ENCODE peak calls at places on chromosomes 1 and 21, in six cellular contexts. L is epithelial cell of esophagus, C is HCT116, J is mammary epithelial cell, E is A549, B is fibroblast of lung. O is an unnamed sample.

GRCh38 chr1:98157524-98158293 is 236.9 kb upstream of the DPYD start:
- DNase-seq in L (no peak), C (no peak), J (no peak), E (no peak), B (peak), O (no peak)

GRCh38 chr1:197399691-197400521 is 131.9 kb downstream of the CRB1 start:
- DNase-seq in L (peak), C (peak), J (peak), E (peak), B (peak), O (no peak)

GRCh38 chr21:44618909-44619308 is 7.0 kb downstream of the KRTAP10-8 start:
- DNase-seq in L (no peak), C (no peak), J (no peak), E (no peak), B (no peak), O (no peak)

GRCh38 chr1:202078211-202078610 is 44.5 kb upstream of the GPR37L1 start:
- DNase-seq in L (no peak), C (no peak), J (no peak), E (no peak), B (no peak), O (no peak)

GRCh38 chr1:225962440-225962975 is 21.5 kb upstream of the LEFTY2 start:
- DNase-seq in L (no peak), C (no peak), J (no peak), E (peak), B (no peak), O (no peak)

GRCh38 chr1:199123615-199124014 is 484.8 kb downstream of the PTPRC start:
- DNase-seq in L (no peak), C (no peak), J (peak), E (no peak), B (peak), O (no peak)

GRCh38 chr1:10823000-10823401 is 26.6 kb upstream of the CASZ1 start:
- DNase-seq in L (no peak), C (no peak), J (no peak), E (no peak), B (peak), O (no peak)

GRCh38 chr1:115456441-115456961 is 118.5 kb upstream of the NGF start:
- DNase-seq in L (peak), C (no peak), J (no peak), E (no peak), B (peak), O (no peak)

GRCh38 chr1:38892976-38893375 is 11.6 kb upstream of the GJA9 start:
- DNase-seq in L (no peak), C (no peak), J (no peak), E (no peak), B (no peak), O (no peak)

GRCh38 chr1:154809436-154810413 is 60.4 kb downstream of the KCNN3 start:
- DNase-seq in L (peak), C (no peak), J (peak), E (peak), B (peak), O (no peak)

GRCh38 chr1:19312782-19313635 is 883 bp downstream of the SLC66A1 start:
- DNase-seq in L (no peak), C (no peak), J (no peak), E (no peak), B (no peak), O (no peak)

GRCh38 chr1:1308756-1309524 is 543 bp downstream of the PUSL1 start:
- DNase-seq in L (no peak), C (no peak), J (peak), E (no peak), B (no peak), O (no peak)

GRCh38 chr1:213927897-213928296 is 59.9 kb upstream of the PROX1 start:
- DNase-seq in L (no peak), C (no peak), J (no peak), E (no peak), B (no peak), O (no peak)

GRCh38 chr21:18449586-18449985 is 46.0 kb upstream of the TMPRSS15 start:
- DNase-seq in L (no peak), C (no peak), J (no peak), E (no peak), B (no peak), O (no peak)

GRCh38 chr1:166730299-166730888 is 108.9 kb upstream of the POGK start:
- DNase-seq in L (peak), C (peak), J (peak), E (no peak), B (peak), O (no peak)

GRCh38 chr1:92168657-92169056 is 49.1 kb upstream of the C1orf146 start:
- DNase-seq in L (no peak), C (no peak), J (no peak), E (no peak), B (peak), O (no peak)

GRCh38 chr1:42737257-42737656 is 2.8 kb downstream of the CLDN19 start:
- DNase-seq in L (peak), C (no peak), J (peak), E (no peak), B (no peak), O (no peak)

GRCh38 chr1:150429805-150430204 is 57.4 kb upstream of the TARS2 start:
- DNase-seq in L (peak), C (no peak), J (peak), E (peak), B (no peak), O (no peak)

GRCh38 chr1:243496173-243496553 is 240.3 kb downstream of the SDCCAG8 start:
- DNase-seq in L (no peak), C (no peak), J (no peak), E (no peak), B (no peak), O (no peak)

GRCh38 chr1:33537885-33538284 is 65.4 kb downstream of the ZSCAN20 start:
- DNase-seq in L (no peak), C (no peak), J (no peak), E (no peak), B (no peak), O (no peak)

GRCh38 chr1:110210604-110211502 is 739 bp downstream of the KCNC4 start:
- DNase-seq in L (peak), C (no peak), J (peak), E (peak), B (peak), O (peak)

GRCh38 chr1:118983558-118984021 is 4.6 kb downstream of the TBX15 start:
- DNase-seq in L (no peak), C (no peak), J (no peak), E (no peak), B (no peak), O (no peak)

GRCh38 chr1:113874017-113874879 is 2.7 kb upstream of the PTPN22 start:
- DNase-seq in L (peak), C (peak), J (peak), E (no peak), B (peak), O (no peak)

GRCh38 chr1:155166373-155167165 is 6.5 kb downstream of the KRTCAP2 start:
- DNase-seq in L (no peak), C (no peak), J (no peak), E (no peak), B (no peak), O (peak)

GRCh38 chr21:24671901-24672300 is 935.4 kb downstream of the MRPL39 start:
- DNase-seq in L (no peak), C (no peak), J (no peak), E (no peak), B (no peak), O (no peak)

GRCh38 chr1:3902111-3902511 is 2.0 kb upstream of the C1orf174 start:
- DNase-seq in L (no peak), C (no peak), J (no peak), E (no peak), B (no peak), O (no peak)

GRCh38 chr1:3237994-3238704 is 169.1 kb downstream of the PRDM16 start:
- DNase-seq in L (no peak), C (no peak), J (no peak), E (no peak), B (no peak), O (no peak)

GRCh38 chr1:116471241-116471640 is 98.2 kb downstream of the ATP1A1 start:
- DNase-seq in L (no peak), C (no peak), J (no peak), E (no peak), B (no peak), O (no peak)

DNA sequence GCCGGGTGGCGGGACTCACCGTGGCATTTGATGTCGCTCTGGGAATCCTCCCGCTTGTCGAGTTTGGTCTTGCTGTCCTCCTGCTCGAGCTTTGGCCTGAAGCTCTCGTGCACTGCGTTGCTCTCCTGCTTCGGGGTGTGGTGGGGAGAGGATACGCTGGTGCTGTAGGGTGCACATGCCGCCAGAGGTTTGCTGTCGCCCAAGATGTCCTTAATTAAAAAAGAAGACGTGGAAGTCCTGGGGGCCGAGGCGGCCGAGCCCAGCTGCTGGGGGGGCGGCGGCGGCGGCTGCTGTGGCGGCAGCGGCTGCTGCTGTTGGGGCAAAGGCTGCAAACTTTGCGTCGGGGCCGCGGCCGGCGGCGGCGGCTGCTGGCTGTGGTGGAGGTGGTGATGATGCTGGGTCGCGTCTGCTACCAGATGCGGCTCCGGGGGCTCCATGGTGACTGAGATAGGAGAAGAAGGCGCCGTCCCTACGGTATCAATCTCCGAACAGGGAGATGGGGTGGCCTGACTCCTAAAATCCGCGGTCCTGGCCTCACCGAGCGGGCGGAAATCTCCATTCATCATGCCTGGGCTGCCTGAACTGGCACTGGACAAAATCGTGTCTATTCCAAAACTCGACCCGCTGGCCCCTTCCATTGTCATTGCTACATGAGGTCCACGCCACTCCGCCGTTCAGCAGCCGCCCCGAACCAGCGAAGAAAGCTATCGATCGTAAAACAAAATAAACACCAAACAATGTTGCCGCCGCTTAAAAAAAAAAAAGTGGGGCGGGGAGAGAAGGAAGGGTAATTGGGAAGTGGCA is at the start of gene BARHL2:
- DNase-seq in L (no peak), C (no peak), J (no peak), E (no peak), B (no peak), O (no peak)
- H3K4me3 ChIP-seq in L (peak), C (no peak), J (peak), E (no peak), B (no peak), O (peak)

GRCh38 chr1:81174811-81175476 is 625.8 kb upstream of the ADGRL2 start:
- DNase-seq in L (peak), C (peak), J (peak), E (no peak), B (peak), O (no peak)
- TF ChIP-seq CTCF in L (no peak), C (peak), J (peak), E (no peak), B (no peak), O (no peak)

GRCh38 chr1:164706596-164706995 is 147.6 kb downstream of the PBX1 start:
- DNase-seq in L (no peak), C (no peak), J (peak), E (no peak), B (peak), O (no peak)

GRCh38 chr1:164707868-164708331 is 148.9 kb downstream of the PBX1 start:
- DNase-seq in L (peak), C (peak), J (peak), E (peak), B (peak), O (no peak)

GRCh38 chr1:164709108-164709507 is 150.1 kb downstream of the PBX1 start:
- DNase-seq in L (no peak), C (no peak), J (no peak), E (no peak), B (no peak), O (no peak)

GRCh38 chr1:164709541-164710287 is 150.7 kb downstream of the PBX1 start:
- DNase-seq in L (peak), C (no peak), J (peak), E (no peak), B (peak), O (no peak)

DNA sequence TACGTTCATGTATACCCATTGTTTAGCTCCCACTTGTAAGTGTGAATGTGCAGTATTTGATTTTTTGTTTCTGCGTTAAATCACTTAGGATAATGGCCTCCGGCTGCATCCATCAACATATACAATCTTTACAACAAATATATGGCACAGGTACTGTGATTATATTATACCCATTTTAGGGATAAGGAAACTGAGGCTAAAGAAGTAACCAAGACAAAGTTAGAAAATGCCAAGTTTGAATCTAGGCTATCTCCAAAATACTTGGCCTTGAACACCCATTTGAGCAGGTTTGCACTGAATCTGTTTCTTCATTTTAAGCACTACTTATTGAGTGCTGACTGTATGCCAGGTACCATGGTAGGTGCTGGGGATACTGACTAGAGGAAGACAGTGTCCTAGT is 149.6 kb downstream of the PBX1 start:
- DNase-seq in L (no peak), C (no peak), J (no peak), E (no peak), B (no peak), O (no peak)
- H3K4me3 ChIP-seq in L (no peak), C (no peak), J (no peak), E (no peak), B (no peak), O (no peak)

GRCh38 chr1:222012816-222013215 is 270.9 kb upstream of the DUSP10 start:
- DNase-seq in L (no peak), C (no peak), J (no peak), E (no peak), B (no peak), O (no peak)

GRCh38 chr1:222006715-222007114 is 264.8 kb upstream of the DUSP10 start:
- DNase-seq in L (no peak), C (no peak), J (no peak), E (no peak), B (no peak), O (no peak)

GRCh38 chr1:222004784-222005183 is 262.9 kb upstream of the DUSP10 start:
- DNase-seq in L (no peak), C (no peak), J (no peak), E (no peak), B (no peak), O (no peak)

GRCh38 chr1:222010306-222010705 is 268.4 kb upstream of the DUSP10 start:
- DNase-seq in L (peak), C (no peak), J (no peak), E (no peak), B (no peak), O (no peak)

DNA sequence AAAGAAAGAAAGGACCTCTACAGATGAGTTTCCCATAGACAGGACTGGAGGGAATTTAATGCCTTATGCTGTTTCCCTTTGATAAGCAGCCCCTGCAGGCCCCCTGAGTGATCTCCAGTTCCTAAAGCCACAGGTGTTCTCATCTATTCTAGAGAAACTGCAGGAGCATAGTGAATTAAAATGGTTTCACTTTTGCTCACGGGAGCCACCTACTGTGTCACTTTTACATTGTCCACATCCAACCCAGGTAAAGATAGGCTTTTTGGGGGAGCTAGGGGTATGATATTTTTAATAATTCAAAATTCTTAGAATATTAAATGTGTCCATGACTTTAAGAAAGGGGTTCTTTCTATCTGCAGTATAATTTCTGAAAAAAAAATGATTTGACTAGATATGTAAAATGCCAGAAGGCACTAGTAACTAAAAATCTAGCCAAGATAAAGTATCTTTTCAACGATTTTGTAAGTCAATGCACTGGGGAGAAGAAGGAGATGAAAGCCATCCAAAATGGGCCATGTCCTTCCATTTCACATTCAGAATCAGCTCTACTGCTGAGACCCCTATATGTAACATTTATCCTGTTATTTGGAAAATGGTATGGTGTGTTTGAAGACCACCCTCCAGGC is 267.3 kb upstream of the DUSP10 start:
- DNase-seq in L (peak), C (no peak), J (no peak), E (peak), B (no peak), O (no peak)
- TF ChIP-seq CTCF in L (peak), C (peak), J (peak), E (peak), B (peak), O (no peak)

DNA sequence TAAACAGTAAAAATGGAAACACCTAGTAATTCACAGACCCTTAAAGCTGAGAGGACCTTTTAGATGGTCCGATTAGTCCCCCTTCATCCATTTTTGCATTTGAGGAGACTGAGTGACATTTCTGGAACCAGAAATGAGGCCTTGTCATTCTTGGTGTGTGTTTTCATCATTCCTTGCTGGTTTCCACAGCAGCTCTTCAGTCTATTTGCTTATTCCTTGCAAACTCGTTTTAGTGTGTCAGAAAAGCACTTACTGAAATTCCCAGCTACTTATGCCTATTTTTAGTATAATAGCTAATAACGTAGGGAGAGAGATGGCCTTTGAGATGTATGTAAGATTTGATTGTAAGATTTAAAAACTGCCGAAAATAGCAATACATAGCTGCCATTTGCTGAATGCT is 70.9 kb downstream of the VPS13D start:
- DNase-seq in L (no peak), C (no peak), J (no peak), E (no peak), B (no peak), O (no peak)
- H3K4me3 ChIP-seq in L (no peak), C (no peak), J (no peak), E (no peak), B (no peak), O (no peak)

GRCh38 chr1:51093566-51093965 is 8.5 kb upstream of the C1orf185 start:
- DNase-seq in L (peak), C (no peak), J (peak), E (no peak), B (peak), O (no peak)

GRCh38 chr1:51086496-51087271 is 15.3 kb upstream of the C1orf185 start:
- DNase-seq in L (no peak), C (no peak), J (no peak), E (no peak), B (no peak), O (no peak)

DNA sequence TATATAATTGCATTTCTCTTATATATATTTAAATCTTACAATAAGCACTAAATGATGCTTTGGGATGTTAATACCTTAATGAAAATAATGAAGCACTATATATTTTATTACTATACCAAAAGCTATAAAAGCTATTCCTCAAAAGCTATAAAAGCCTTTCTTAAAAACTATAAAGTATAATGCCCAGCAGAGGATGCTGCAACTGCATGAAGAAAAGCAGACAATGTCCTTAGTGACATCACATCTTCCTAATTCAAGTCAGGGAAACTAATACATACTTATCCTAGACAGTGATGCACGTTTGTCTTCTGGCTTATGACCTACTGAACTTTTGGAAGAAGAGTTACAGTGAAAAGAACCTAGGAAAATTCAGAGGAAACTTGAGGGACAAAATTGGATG is 13.6 kb upstream of the C1orf185 start:
- DNase-seq in L (peak), C (peak), J (no peak), E (no peak), B (no peak), O (no peak)
- TF ChIP-seq CTCF in L (peak), C (peak), J (peak), E (peak), B (peak), O (no peak)

GRCh38 chr1:156668801-156669637 is 8.2 kb downstream of the NES start:
- DNase-seq in L (no peak), C (no peak), J (no peak), E (no peak), B (no peak), O (peak)
- H3K4me3 ChIP-seq in L (no peak), C (no peak), J (no peak), E (no peak), B (no peak), O (no peak)

GRCh38 chr1:241736387-241736786 is 84.3 kb downstream of the WDR64 start:
- DNase-seq in L (no peak), C (no peak), J (no peak), E (no peak), B (no peak), O (no peak)
- TF ChIP-seq CTCF in L (no peak), C (no peak), J (no peak), E (no peak), B (no peak), O (no peak)

DNA sequence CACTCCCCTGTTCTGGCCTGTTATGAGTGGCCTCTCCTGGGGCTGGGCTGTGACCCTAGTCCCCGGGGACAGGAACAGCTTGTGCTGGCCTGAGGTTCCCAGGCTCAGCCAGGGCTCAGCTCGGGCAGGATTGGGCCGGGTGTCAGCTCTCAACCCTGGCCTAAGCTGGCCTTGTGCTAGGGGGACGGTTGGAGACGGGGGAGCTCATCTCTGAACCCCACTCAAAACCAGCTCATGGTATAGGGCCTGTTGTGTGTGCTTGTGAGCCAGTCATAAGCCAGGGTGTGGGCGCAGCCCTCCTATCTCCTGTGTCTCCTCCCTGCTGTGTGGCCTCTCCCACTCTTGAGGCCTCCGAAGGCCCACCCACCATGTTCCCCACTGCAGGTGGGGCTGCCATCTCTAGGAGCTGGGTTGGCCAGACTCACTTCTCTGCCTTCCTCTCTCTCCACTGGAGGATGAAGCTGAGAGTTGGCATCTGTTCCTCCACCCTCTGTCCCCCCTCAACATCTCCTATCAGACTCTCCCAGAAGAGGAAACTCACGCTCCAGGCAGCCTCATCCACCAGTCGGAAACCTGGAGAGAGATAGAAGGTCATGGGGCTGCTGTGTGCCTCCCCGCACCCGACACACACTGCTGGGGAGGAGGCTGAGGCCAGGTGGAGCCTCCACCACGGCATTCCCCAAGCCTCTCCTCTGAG is 1.3 kb downstream of the PEAR1 start:
- DNase-seq in L (no peak), C (no peak), J (no peak), E (no peak), B (peak), O (peak)
- H3K4me3 ChIP-seq in L (no peak), C (no peak), J (no peak), E (no peak), B (peak), O (peak)

O was measured in ovary.